ENCODE peak calls at places on chromosomes 2 and 18, in ten cellular contexts. K is psoas muscle, Z is tibial artery, G is colonic mucosa, M is ascending aorta, T is fibroblast of lung, V is ovary, A is A673, C is PC-3, X is A549. W is an unnamed sample. For H3K4me1, the result is how much of the 10 kb centered on the place peaks cover.

GRCh38 chr2:14533106-14533757 is 99.3 kb upstream of the LRATD1 start:
- DNase-seq in K (no peak), Z (no peak), G (no peak), M (no peak), T (no peak), V (no peak), A (no peak), C (no peak), X (no peak), W (no peak)

GRCh38 chr2:74502147-74502719 is 2.8 kb upstream of the LBX2 start:
- DNase-seq in K (no peak), Z (no peak), G (peak), M (no peak), T (no peak), V (no peak), A (no peak), C (no peak), X (no peak), W (no peak)

GRCh38 chr2:156321243-156321904 is 11.1 kb downstream of the NR4A2 start:
- DNase-seq in K (peak), Z (no peak), G (peak), M (no peak), T (no peak), V (peak), A (peak), C (no peak), X (no peak), W (no peak)

GRCh38 chr2:71100195-71100964 is 29.6 kb downstream of the MCEE start:
- DNase-seq in K (peak), Z (peak), G (peak), M (no peak), T (peak), V (peak), A (peak), C (peak), X (peak), W (peak)

GRCh38 chr2:118190365-118190916 is 102.2 kb downstream of the INSIG2 start:
- DNase-seq in K (no peak), Z (no peak), G (no peak), M (no peak), T (no peak), V (no peak), A (no peak), C (peak), X (no peak), W (no peak)

GRCh38 chr2:98474979-98475632 is 30.4 kb downstream of the INPP4A start:
- DNase-seq in K (no peak), Z (no peak), G (no peak), M (no peak), T (no peak), V (no peak), A (no peak), C (no peak), X (no peak), W (no peak)

GRCh38 chr2:196372276-196372809 is 201.0 kb upstream of the STK17B start:
- DNase-seq in K (no peak), Z (no peak), G (no peak), M (no peak), T (no peak), V (no peak), A (no peak), C (no peak), X (no peak), W (no peak)

GRCh38 chr2:56444339-56444738 is 260.5 kb downstream of the CCDC85A start:
- DNase-seq in K (no peak), Z (no peak), G (peak), M (no peak), T (no peak), V (no peak), A (peak), C (peak), X (no peak), W (no peak)

GRCh38 chr18:48131042-48131441 is 200.6 kb upstream of the SMAD2 start:
- DNase-seq in K (no peak), Z (no peak), G (no peak), M (no peak), T (no peak), V (no peak), A (no peak), C (no peak), X (no peak), W (no peak)

GRCh38 chr2:134080759-134081158 is 173.1 kb upstream of the MGAT5 start:
- DNase-seq in K (no peak), Z (no peak), G (no peak), M (no peak), T (no peak), V (no peak), A (no peak), C (no peak), X (no peak), W (no peak)

GRCh38 chr2:145221032-145221431 is 701.1 kb upstream of the ZEB2 start:
- DNase-seq in K (no peak), Z (no peak), G (no peak), M (no peak), T (no peak), V (no peak), A (no peak), C (no peak), X (no peak), W (no peak)

GRCh38 chr18:3682061-3682460 is 232.1 kb downstream of the TGIF1 start:
- DNase-seq in K (no peak), Z (no peak), G (no peak), M (no peak), T (no peak), V (no peak), A (no peak), C (no peak), X (no peak), W (no peak)

GRCh38 chr2:109204412-109204811 is 75.4 kb downstream of the SH3RF3 start:
- DNase-seq in K (no peak), Z (no peak), G (peak), M (no peak), T (no peak), V (no peak), A (no peak), C (no peak), X (no peak), W (no peak)

GRCh38 chr18:56962322-56962721 is 184.6 kb upstream of the BOD1L2 start:
- DNase-seq in K (no peak), Z (no peak), G (no peak), M (no peak), T (no peak), V (no peak), A (no peak), C (no peak), X (no peak), W (no peak)

GRCh38 chr2:62014102-62014501 is 108.6 kb downstream of the COMMD1 start:
- DNase-seq in K (peak), Z (peak), G (peak), M (peak), T (peak), V (peak), A (peak), C (peak), X (no peak), W (peak)

GRCh38 chr2:85741211-85741610 is 12.6 kb upstream of the ATOH8 start:
- DNase-seq in K (peak), Z (peak), G (no peak), M (peak), T (no peak), V (no peak), A (no peak), C (no peak), X (peak), W (peak)

GRCh38 chr18:44654555-44654954 is 26.1 kb upstream of the SETBP1 start:
- DNase-seq in K (no peak), Z (no peak), G (no peak), M (no peak), T (peak), V (no peak), A (no peak), C (peak), X (no peak), W (no peak)

GRCh38 chr2:231037202-231037730 is at the start of gene C2orf72:
- DNase-seq in K (no peak), Z (no peak), G (no peak), M (no peak), T (no peak), V (no peak), A (no peak), C (no peak), X (peak), W (no peak)

GRCh38 chr2:241612156-241613017 is 24.6 kb downstream of the THAP4 start:
- DNase-seq in K (no peak), Z (no peak), G (no peak), M (no peak), T (peak), V (no peak), A (no peak), C (no peak), X (no peak), W (no peak)

GRCh38 chr2:25411281-25411680 is 69.6 kb upstream of the DNMT3A start:
- DNase-seq in K (no peak), Z (no peak), G (no peak), M (no peak), T (no peak), V (no peak), A (no peak), C (no peak), X (no peak), W (no peak)

GRCh38 chr2:98034745-98035144 is 39.0 kb upstream of the TMEM131 start:
- DNase-seq in K (no peak), Z (no peak), G (no peak), M (no peak), T (no peak), V (no peak), A (no peak), C (no peak), X (no peak), W (no peak)

GRCh38 chr2:75922191-75922590 is 211.5 kb upstream of the GCFC2 start:
- DNase-seq in K (no peak), Z (no peak), G (no peak), M (no peak), T (no peak), V (no peak), A (no peak), C (no peak), X (no peak), W (no peak)

GRCh38 chr2:172350844-172351480 is 76.4 kb upstream of the ITGA6 start:
- DNase-seq in K (peak), Z (peak), G (no peak), M (peak), T (no peak), V (no peak), A (no peak), C (no peak), X (no peak), W (peak)

GRCh38 chr2:150309681-150310080 is 177.8 kb downstream of the RND3 start:
- DNase-seq in K (no peak), Z (no peak), G (peak), M (no peak), T (no peak), V (no peak), A (no peak), C (peak), X (peak), W (no peak)

GRCh38 chr2:235793163-235793752 is 299.4 kb downstream of the AGAP1 start:
- DNase-seq in K (no peak), Z (no peak), G (no peak), M (no peak), T (no peak), V (no peak), A (peak), C (peak), X (peak), W (no peak)

GRCh38 chr18:48535956-48536355 is 2.9 kb upstream of the CTIF start:
- DNase-seq in K (no peak), Z (no peak), G (no peak), M (no peak), T (no peak), V (no peak), A (no peak), C (no peak), X (no peak), W (no peak)

GRCh38 chr18:78685250-78685979 is 294.2 kb upstream of the SALL3 start:
- DNase-seq in K (no peak), Z (no peak), G (no peak), M (no peak), T (no peak), V (no peak), A (no peak), C (no peak), X (no peak), W (no peak)

GRCh38 chr18:24366328-24366727 is 31.3 kb downstream of the OSBPL1A start:
- DNase-seq in K (no peak), Z (no peak), G (no peak), M (no peak), T (no peak), V (no peak), A (no peak), C (no peak), X (no peak), W (no peak)

GRCh38 chr18:62979900-62980299 is 264.6 kb downstream of the PHLPP1 start:
- DNase-seq in K (no peak), Z (no peak), G (no peak), M (no peak), T (peak), V (no peak), A (no peak), C (no peak), X (no peak), W (no peak)

GRCh38 chr2:3602553-3603339 is 7.8 kb downstream of the COLEC11 start:
- DNase-seq in K (no peak), Z (no peak), G (no peak), M (no peak), T (no peak), V (no peak), A (no peak), C (no peak), X (no peak), W (no peak)

GRCh38 chr2:164913640-164914346 is 41.5 kb downstream of the SLC38A11 start:
- DNase-seq in K (no peak), Z (no peak), G (no peak), M (no peak), T (peak), V (no peak), A (peak), C (peak), X (no peak), W (no peak)
- H3K4me1 ChIP-seq in K (under half), Z (under half), G (under half), M (under half), T (under half), V (under half), A (under half), C (under half), X (under half), W (under half)

GRCh38 chr2:238773472-238773871 is 74.4 kb upstream of the TWIST2 start:
- DNase-seq in K (no peak), Z (no peak), G (no peak), M (no peak), T (no peak), V (no peak), A (no peak), C (no peak), X (no peak), W (no peak)

GRCh38 chr2:238771193-238771592 is 76.7 kb upstream of the TWIST2 start:
- DNase-seq in K (no peak), Z (no peak), G (no peak), M (no peak), T (peak), V (no peak), A (peak), C (peak), X (no peak), W (no peak)

GRCh38 chr2:238774980-238775509 is 72.8 kb upstream of the TWIST2 start:
- DNase-seq in K (no peak), Z (no peak), G (no peak), M (no peak), T (no peak), V (no peak), A (no peak), C (no peak), X (no peak), W (no peak)

GRCh38 chr2:238772635-238773297 is 75.1 kb upstream of the TWIST2 start:
- DNase-seq in K (no peak), Z (no peak), G (no peak), M (no peak), T (no peak), V (no peak), A (no peak), C (no peak), X (no peak), W (no peak)

DNA sequence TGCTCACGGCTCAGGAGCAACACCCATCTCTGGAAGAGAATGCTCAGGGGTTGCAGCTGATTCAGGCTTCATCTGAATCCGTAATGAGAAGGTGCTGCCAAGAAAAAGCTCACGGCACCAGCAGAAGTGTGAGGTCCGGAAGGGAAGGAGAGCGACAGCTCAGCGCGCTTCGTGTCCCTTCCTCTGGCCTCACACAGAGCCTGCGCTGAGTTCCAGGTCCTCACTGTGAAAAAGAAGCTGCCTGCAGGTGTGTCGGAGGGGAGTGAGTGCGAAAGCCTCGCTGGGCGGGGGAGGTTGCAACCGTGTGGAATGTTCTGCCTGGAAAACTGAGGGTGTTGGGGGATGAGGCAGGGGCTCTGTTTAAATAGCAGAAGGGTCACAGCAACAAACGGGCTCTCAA is 76.2 kb upstream of the TWIST2 start:
- DNase-seq in K (no peak), Z (no peak), G (no peak), M (no peak), T (no peak), V (no peak), A (no peak), C (no peak), X (no peak), W (no peak)
- TF ChIP-seq CTCF in K (no peak), Z (no peak), G (no peak), M (no peak), T (no peak), V (no peak), A (no peak), C (no peak), X (no peak), W (no peak)

DNA sequence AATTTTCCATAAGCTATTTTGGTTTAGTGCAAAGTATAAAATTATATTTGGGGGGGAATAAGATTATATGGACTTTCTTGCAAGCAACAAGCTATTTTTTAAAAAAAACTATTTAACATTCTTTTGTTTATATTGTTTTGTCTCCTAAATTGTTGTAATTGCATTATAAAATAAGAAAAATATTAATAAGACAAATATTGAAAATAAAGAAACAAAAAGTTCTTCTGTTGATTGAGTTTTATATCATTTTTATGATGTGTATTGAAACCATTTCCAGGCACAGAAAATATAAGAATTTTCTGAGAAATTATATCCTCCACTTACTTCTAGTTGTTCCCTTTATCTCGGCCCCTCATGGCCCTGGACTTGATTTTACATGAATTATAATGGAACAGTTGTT is 3.7 kb downstream of the CCL20 start:
- DNase-seq in K (no peak), Z (no peak), G (no peak), M (no peak), T (no peak), V (no peak), A (no peak), C (no peak), X (no peak), W (no peak)
- H3K4me3 ChIP-seq in K (no peak), Z (no peak), G (no peak), M (peak), T (no peak), V (no peak), A (no peak), C (peak), X (peak), W (no peak)

DNA sequence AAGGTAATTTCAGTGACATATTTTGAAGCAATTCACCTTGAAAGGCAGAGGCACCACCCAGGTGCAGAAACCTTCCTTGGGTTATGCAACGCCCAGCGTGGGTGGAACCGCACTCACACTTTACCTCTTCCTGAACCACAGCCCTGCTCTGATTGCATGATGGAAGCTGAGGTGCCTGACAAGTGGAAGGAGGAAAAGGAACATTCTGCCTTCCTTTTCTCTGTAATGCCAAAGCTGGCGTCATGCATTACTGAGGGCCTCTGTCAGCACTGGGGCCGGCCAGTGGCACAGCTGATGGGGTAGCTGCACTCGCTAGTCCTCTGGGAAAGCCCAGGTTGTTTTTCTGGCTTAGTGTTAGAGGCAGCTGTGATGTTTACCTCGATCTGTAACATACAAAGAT is 266.5 kb downstream of the NEDD4L start:
- DNase-seq in K (peak), Z (no peak), G (peak), M (no peak), T (no peak), V (no peak), A (no peak), C (no peak), X (no peak), W (peak)
- H3K4me1 ChIP-seq in K (half or more), Z (under half), G (under half), M (under half), T (under half), V (under half), A (under half), C (under half), X (under half), W (half or more)

W was measured in gastrocnemius medialis.